ENCODE peak calls at places on chromosomes 4 and X, in nine cellular contexts. B is H1, P is fibroblast of mammary gland, S is WTC11, R is lung, C is GM10248, G is RWPE2, Y is lower leg skin, V is fibroblast of lung. Q is an unnamed sample.

GRCh38 chr4:74362347-74362746 is 2.6 kb upstream of the EREG start:
- DNase-seq in B (no peak), P (peak; percentile 54), S (no peak), R (no peak), C (no peak), G (no peak), Y (no peak), V (no peak), Q (no peak)

GRCh38 chrX:24860140-24860539 is 155.6 kb downstream of the ARX start:
- DNase-seq in B (no peak), P (peak; percentile 27), S (no peak), R (no peak), C (no peak), G (no peak), Y (no peak), V (peak; percentile 36), Q (no peak)

GRCh38 chr4:13524504-13525243 is 19.6 kb downstream of the NKX3-2 start:
- DNase-seq in B (no peak), P (peak; percentile 56), S (peak; percentile 62), R (no peak), C (peak; percentile 10), G (no peak), Y (peak; percentile 7), V (no peak), Q (no peak)

GRCh38 chr4:83961575-83961974 is 425.7 kb downstream of the GPAT3 start:
- DNase-seq in B (no peak), P (peak; percentile 21), S (no peak), R (no peak), C (no peak), G (no peak), Y (no peak), V (no peak), Q (no peak)

GRCh38 chrX:131677655-131678628 is 134.1 kb downstream of the OR13H1 start:
- DNase-seq in B (peak; percentile 17), P (peak; percentile 29), S (peak; percentile 65), R (no peak), C (peak; percentile 73), G (no peak), Y (no peak), V (peak; percentile 30), Q (no peak)

GRCh38 chrX:129769467-129770154 is 10.1 kb upstream of the SASH3 start:
- DNase-seq in B (no peak), P (no peak), S (no peak), R (no peak), C (peak; percentile 63), G (no peak), Y (no peak), V (no peak), Q (no peak)

GRCh38 chr4:145988628-145989027 is 50.0 kb upstream of the ZNF827 start:
- DNase-seq in B (no peak), P (no peak), S (no peak), R (no peak), C (no peak), G (no peak), Y (no peak), V (no peak), Q (no peak)

GRCh38 chrX:148517191-148517590 is 16.8 kb downstream of the AFF2 start:
- DNase-seq in B (no peak), P (no peak), S (no peak), R (no peak), C (no peak), G (no peak), Y (no peak), V (no peak), Q (no peak)

GRCh38 chr4:6245246-6246169 is 24.1 kb upstream of the WFS1 start:
- DNase-seq in B (no peak), P (no peak), S (peak; percentile 83), R (no peak), C (no peak), G (no peak), Y (no peak), V (no peak), Q (no peak)

GRCh38 chrX:153645921-153646481 is 1.0 kb upstream of the DUSP9 start:
- DNase-seq in B (no peak), P (no peak), S (no peak), R (no peak), C (no peak), G (peak; percentile 46), Y (no peak), V (no peak), Q (peak; percentile 45)

GRCh38 chr4:10575414-10575813 is 109.2 kb downstream of the CLNK start:
- DNase-seq in B (no peak), P (no peak), S (no peak), R (no peak), C (no peak), G (no peak), Y (no peak), V (no peak), Q (no peak)

GRCh38 chrX:110989447-110989846 is 106.5 kb upstream of the PAK3 start:
- DNase-seq in B (no peak), P (no peak), S (no peak), R (no peak), C (no peak), G (no peak), Y (no peak), V (no peak), Q (no peak)

GRCh38 chr4:16269742-16270522 is 43.7 kb upstream of the TAPT1 start:
- DNase-seq in B (no peak), P (peak; percentile 97), S (no peak), R (no peak), C (no peak), G (peak; percentile 69), Y (no peak), V (peak; percentile 36), Q (no peak)

GRCh38 chr4:16268290-16268689 is 42.0 kb upstream of the TAPT1 start:
- DNase-seq in B (no peak), P (no peak), S (no peak), R (no peak), C (no peak), G (no peak), Y (no peak), V (no peak), Q (no peak)

GRCh38 chr4:16265820-16266219 is 39.5 kb upstream of the TAPT1 start:
- DNase-seq in B (no peak), P (no peak), S (no peak), R (peak; percentile 18), C (no peak), G (no peak), Y (no peak), V (no peak), Q (no peak)

GRCh38 chr4:16267639-16268038 is 41.4 kb upstream of the TAPT1 start:
- DNase-seq in B (no peak), P (no peak), S (no peak), R (peak; percentile 3), C (no peak), G (no peak), Y (no peak), V (no peak), Q (no peak)

GRCh38 chr4:16270654-16271328 is 44.5 kb upstream of the TAPT1 start:
- DNase-seq in B (no peak), P (no peak), S (peak; percentile 21), R (no peak), C (no peak), G (no peak), Y (no peak), V (no peak), Q (no peak)
- TF ChIP-seq CTCF in B (peak; percentile 55), P (peak; percentile 28), S (peak; percentile 23), R (no peak), C (no peak), G (no peak), Y (no peak), V (peak; percentile 9), Q (peak; percentile 56)

DNA sequence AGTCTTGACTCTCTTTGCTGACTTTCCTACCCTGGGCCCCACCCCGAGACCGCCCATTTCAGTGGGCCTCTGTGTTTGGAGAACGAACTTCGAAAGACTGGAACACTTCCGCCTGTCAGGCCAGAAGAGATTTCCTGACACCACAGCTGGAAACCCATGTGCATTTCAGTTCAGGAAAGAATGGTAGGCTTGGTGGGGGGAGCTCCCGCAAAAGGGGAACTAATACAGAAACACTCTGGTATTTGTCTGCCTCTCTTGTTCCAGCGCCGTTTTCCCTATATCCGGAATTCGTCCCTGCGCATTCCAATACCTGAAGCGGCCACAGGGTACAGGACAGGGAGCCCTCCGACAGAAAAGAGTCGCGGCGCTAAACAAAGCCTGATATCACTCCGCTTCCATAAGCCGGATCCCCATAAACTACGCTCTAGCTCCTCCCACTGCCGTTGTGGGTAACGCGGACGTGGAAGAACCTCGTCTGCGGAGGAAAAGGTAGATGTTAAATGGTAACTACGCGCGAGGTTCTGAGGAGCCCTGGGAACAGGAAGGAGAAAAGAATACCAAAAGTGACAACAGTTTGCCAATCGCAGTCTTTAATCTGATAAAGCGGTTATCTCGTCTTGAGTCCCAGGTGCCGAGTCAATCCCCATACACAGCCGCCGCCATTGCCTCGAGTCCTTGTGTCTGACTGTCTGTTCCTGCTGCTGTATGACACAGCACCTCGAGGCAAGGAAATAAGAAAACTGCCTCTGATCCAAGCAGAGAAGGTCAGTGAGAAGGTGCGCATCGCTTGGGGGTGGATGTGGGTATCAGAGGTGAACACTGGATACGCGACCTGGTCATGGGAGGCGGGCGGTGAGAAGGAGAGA is at the start of gene ARMCX5:
- DNase-seq in B (peak; percentile 39), P (peak; percentile 88), S (peak; percentile 62), R (peak; percentile 75), C (peak; percentile 39), G (peak; percentile 66), Y (peak; percentile 63), V (peak; percentile 90), Q (peak; percentile 72)
- TF ChIP-seq CTCF in B (no peak), P (no peak), S (no peak), R (no peak), C (no peak), G (no peak), Y (no peak), V (no peak), Q (peak; percentile 66)

GRCh38 chr4:73251384-73251783 is 7.2 kb downstream of the ANKRD17 start:
- DNase-seq in B (no peak), P (no peak), S (no peak), R (no peak), C (no peak), G (no peak), Y (no peak), V (no peak), Q (no peak)
- TF ChIP-seq CTCF in B (peak; percentile 25), P (no peak), S (no peak), R (no peak), C (no peak), G (no peak), Y (no peak), V (peak; percentile 20), Q (no peak)

DNA sequence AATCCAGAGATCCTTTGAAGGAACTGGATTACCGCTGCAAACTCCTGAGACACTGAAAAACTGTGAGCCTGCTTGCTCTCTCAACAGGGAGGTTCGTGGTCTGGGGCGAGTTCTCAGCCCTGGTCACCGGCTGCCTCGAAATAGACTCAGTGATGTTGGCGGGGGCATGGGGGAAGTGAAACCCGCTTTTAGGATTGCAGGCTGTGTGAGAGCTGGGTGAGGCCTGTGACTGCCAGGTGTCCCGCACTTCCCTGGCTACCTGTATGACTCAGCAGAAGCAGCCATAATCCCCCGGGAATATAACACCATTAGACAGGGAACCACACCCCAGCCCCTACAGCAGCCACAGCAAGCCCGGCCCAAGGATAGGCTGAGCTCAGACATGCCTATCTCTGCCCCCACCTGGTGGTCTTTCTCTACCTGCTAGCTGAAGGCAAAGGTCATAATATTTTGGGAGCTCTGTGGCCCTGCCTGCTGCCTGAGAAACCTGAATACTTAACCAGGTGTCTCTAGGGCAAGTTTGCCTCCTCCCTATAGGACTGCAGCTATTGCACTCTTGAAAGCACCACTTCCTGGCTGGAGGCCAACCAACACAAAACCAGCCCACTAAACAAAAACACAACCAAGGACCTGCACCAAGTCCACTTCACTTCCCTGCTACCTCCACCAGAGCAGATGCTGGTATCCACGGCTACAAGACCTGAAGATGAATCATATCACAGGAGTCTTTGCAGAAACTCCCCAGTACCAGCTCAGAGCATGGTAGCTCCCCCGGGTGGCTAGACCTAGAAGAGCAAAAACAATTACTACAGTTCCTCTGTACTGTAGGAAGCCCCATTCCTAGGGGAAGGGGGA is 202.0 kb downstream of the RRAGB start:
- DNase-seq in B (no peak), P (no peak), S (no peak), R (no peak), C (peak; percentile 37), G (no peak), Y (no peak), V (no peak), Q (no peak)
- TF ChIP-seq CTCF in B (no peak), P (no peak), S (no peak), R (no peak), C (peak; percentile 9), G (no peak), Y (no peak), V (no peak), Q (no peak)